ENCODE peak calls at places on chromosome X, in nine cellular contexts. Q is retina, V is fibroblast of mammary gland, A is lower leg skin, O is NCI-H146, C is GM03348, R is left kidney, E is occipital lobe, B is T1000. I is an unnamed sample.

GRCh38 chrX:140836874-140837273 is 127.3 kb downstream of the LINC00632 start:
- DNase-seq in C (no peak), V (no peak), B (no peak), R (no peak), O (no peak), E (no peak), Q (no peak), A (no peak), I (no peak)

GRCh38 chrX:68931345-68931744 is 102.5 kb downstream of the EFNB1 start:
- DNase-seq in A (no peak), O (no peak), C (no peak), B (no peak), E (no peak), R (no peak), V (no peak), Q (no peak), I (no peak)

GRCh38 chrX:46587158-46587557 is 13.6 kb downstream of the CHST7 start:
- DNase-seq in R (peak), V (peak), B (no peak), A (no peak), C (peak), E (no peak), Q (no peak), O (no peak), I (no peak)

GRCh38 chrX:64894454-64895038 is 81.7 kb downstream of the ZC4H2 start:
- DNase-seq in Q (no peak), C (peak), R (peak), O (no peak), E (no peak), A (no peak), V (peak), B (no peak), I (no peak)

GRCh38 chrX:25851141-25851540 is 287.0 kb upstream of the MAGEB18 start:
- DNase-seq in A (no peak), E (no peak), Q (no peak), C (no peak), B (no peak), O (no peak), R (no peak), V (no peak), I (no peak)

GRCh38 chrX:40644175-40644574 is 3.2 kb downstream of the CXorf38 start:
- DNase-seq in R (no peak), E (no peak), Q (no peak), C (peak), V (peak), B (no peak), O (no peak), A (no peak), I (no peak)

GRCh38 chrX:23907106-23907495 is 637 bp downstream of the APOO start:
- DNase-seq in B (no peak), R (peak), V (no peak), O (peak), A (no peak), E (no peak), Q (no peak), C (no peak), I (no peak)

GRCh38 chrX:54808109-54808604 is 612 bp downstream of the MAGED2 start:
- DNase-seq in V (peak), O (peak), C (peak), R (peak), B (peak), E (peak), A (peak), Q (peak), I (peak)

GRCh38 chrX:115018944-115019343 is 1.5 kb upstream of the IL13RA2 start:
- DNase-seq in V (peak), B (no peak), O (no peak), C (peak), A (no peak), E (no peak), Q (no peak), R (no peak), I (no peak)

GRCh38 chrX:38347136-38347535 is 5.3 kb upstream of the OTC start:
- DNase-seq in E (no peak), V (peak), Q (no peak), A (no peak), B (no peak), C (peak), R (no peak), O (no peak), I (no peak)

GRCh38 chrX:115068896-115069295 is 51.5 kb upstream of the IL13RA2 start:
- DNase-seq in V (no peak), R (no peak), B (no peak), A (no peak), Q (no peak), O (no peak), C (no peak), E (no peak), I (no peak)

GRCh38 chrX:148537556-148538182 is 37.3 kb downstream of the AFF2 start:
- DNase-seq in Q (no peak), O (no peak), A (no peak), E (no peak), B (no peak), C (no peak), R (no peak), V (no peak), I (no peak)

GRCh38 chrX:40853816-40854123 is 118.4 kb upstream of the MED14 start:
- DNase-seq in V (no peak), Q (no peak), R (no peak), O (no peak), E (no peak), B (no peak), C (no peak), A (no peak), I (no peak)

GRCh38 chrX:134999469-134999868 is 8.7 kb downstream of the SMIM10 start:
- DNase-seq in C (peak), R (peak), O (peak), B (no peak), E (no peak), Q (no peak), A (no peak), V (peak), I (no peak)

GRCh38 chrX:106608016-106608415 is 3.8 kb upstream of the RADX start:
- DNase-seq in C (no peak), E (no peak), B (no peak), R (peak), O (no peak), Q (no peak), A (no peak), V (no peak), I (no peak)

GRCh38 chrX:113202601-113203000 is 362.0 kb upstream of the AMOT start:
- DNase-seq in O (no peak), C (no peak), V (no peak), B (no peak), R (no peak), E (no peak), A (no peak), Q (no peak), I (no peak)

GRCh38 chrX:21907250-21907649 is 33.3 kb upstream of the SMS start:
- DNase-seq in A (no peak), Q (no peak), O (no peak), R (peak), C (peak), B (no peak), V (no peak), E (no peak), I (no peak)

GRCh38 chrX:130401415-130402210 is at the start of gene RBMX2:
- DNase-seq in Q (peak), O (peak), V (peak), R (peak), A (peak), E (peak), B (peak), C (peak), I (peak)

GRCh38 chrX:53239474-53239873 is 14.5 kb upstream of the KDM5C start:
- DNase-seq in O (no peak), C (no peak), Q (no peak), A (no peak), R (no peak), B (no peak), V (peak), E (no peak), I (no peak)

GRCh38 chrX:112636951-112637541 is 42.7 kb downstream of the LHFPL1 start:
- DNase-seq in R (no peak), A (no peak), C (peak), B (peak), E (no peak), Q (no peak), O (no peak), V (peak), I (no peak)

GRCh38 chrX:51332188-51332942 is at the start of gene NUDT10:
- DNase-seq in Q (peak), E (peak), V (peak), A (no peak), C (peak), O (peak), B (no peak), R (peak), I (no peak)

GRCh38 chrX:145190801-145191389 is 56.4 kb upstream of the SPANXN1 start:
- DNase-seq in O (peak), C (peak), V (peak), A (no peak), B (no peak), E (no peak), R (peak), Q (peak), I (no peak)

I was measured in GM12891.